ENCODE peak calls at places on chromosomes 4 and X, in nine cellular contexts. I is tibial nerve, W is fibroblast of lung, F is cardiac fibroblast, R is AG10803, P is A673, G is endodermal cell, A is HL-60, U is BJ. N is an unnamed sample.

GRCh38 chr4:125369098-125369497 is 54.3 kb downstream of the FAT4 start:
- DNase-seq in I (no peak), W (peak; percentile 51), F (no peak), R (no peak), P (no peak), G (no peak), A (no peak), U (no peak), N (no peak)

GRCh38 chrX:48598645-48599044 is 1.4 kb downstream of the WDR13 start:
- DNase-seq in I (no peak), W (no peak), F (no peak), R (no peak), P (no peak), G (no peak), A (no peak), U (no peak), N (no peak)

GRCh38 chr4:139978692-139979091 is 175.3 kb downstream of the MAML3 start:
- DNase-seq in I (no peak), W (no peak), F (no peak), R (no peak), P (no peak), G (no peak), A (peak; percentile 74), U (no peak), N (no peak)

GRCh38 chr4:59612235-59612634 is 1587.9 kb upstream of the ADGRL3 start:
- DNase-seq in I (no peak), W (peak; percentile 75), F (peak; percentile 94), R (peak; percentile 82), P (no peak), G (no peak), A (no peak), U (peak; percentile 62), N (peak; percentile 79)

GRCh38 chr4:158586881-158587280 is 65.2 kb downstream of the RXFP1 start:
- DNase-seq in I (no peak), W (no peak), F (no peak), R (no peak), P (no peak), G (no peak), A (no peak), U (no peak), N (no peak)

GRCh38 chr4:150743564-150744342 is 161.8 kb downstream of the MAB21L2 start:
- DNase-seq in I (no peak), W (peak; percentile 51), F (peak; percentile 33), R (no peak), P (peak; percentile 26), G (no peak), A (no peak), U (no peak), N (no peak)

GRCh38 chr4:11343536-11343935 is 85.2 kb downstream of the HS3ST1 start:
- DNase-seq in I (no peak), W (no peak), F (no peak), R (no peak), P (no peak), G (peak; percentile 53), A (no peak), U (no peak), N (no peak)

GRCh38 chr4:66564901-66565648 is 894.8 kb upstream of the EPHA5 start:
- DNase-seq in I (no peak), W (peak; percentile 97), F (peak; percentile 94), R (peak; percentile 65), P (no peak), G (no peak), A (no peak), U (peak; percentile 95), N (peak; percentile 87)

GRCh38 chr4:182231080-182231479 is 12.1 kb upstream of the TENM3 start:
- DNase-seq in I (no peak), W (peak; percentile 94), F (no peak), R (no peak), P (no peak), G (no peak), A (no peak), U (no peak), N (no peak)

GRCh38 chr4:118265312-118266144 is 87.3 kb downstream of the PRSS12 start:
- DNase-seq in I (no peak), W (peak; percentile 23), F (no peak), R (no peak), P (no peak), G (no peak), A (peak; percentile 24), U (no peak), N (peak; percentile 10)
- H3K4me3 ChIP-seq in I (peak overlapping the region; percentile 48), W (peak overlapping the region; percentile 55), F (peak overlapping the region; percentile 49), R (peak overlapping the region; percentile 50), P (no peak overlapping the region), G (no peak overlapping the region), A (peak overlapping the region; percentile 46), U (peak overlapping the region; percentile 37), N (peak overlapping the region; percentile 41)

DNA sequence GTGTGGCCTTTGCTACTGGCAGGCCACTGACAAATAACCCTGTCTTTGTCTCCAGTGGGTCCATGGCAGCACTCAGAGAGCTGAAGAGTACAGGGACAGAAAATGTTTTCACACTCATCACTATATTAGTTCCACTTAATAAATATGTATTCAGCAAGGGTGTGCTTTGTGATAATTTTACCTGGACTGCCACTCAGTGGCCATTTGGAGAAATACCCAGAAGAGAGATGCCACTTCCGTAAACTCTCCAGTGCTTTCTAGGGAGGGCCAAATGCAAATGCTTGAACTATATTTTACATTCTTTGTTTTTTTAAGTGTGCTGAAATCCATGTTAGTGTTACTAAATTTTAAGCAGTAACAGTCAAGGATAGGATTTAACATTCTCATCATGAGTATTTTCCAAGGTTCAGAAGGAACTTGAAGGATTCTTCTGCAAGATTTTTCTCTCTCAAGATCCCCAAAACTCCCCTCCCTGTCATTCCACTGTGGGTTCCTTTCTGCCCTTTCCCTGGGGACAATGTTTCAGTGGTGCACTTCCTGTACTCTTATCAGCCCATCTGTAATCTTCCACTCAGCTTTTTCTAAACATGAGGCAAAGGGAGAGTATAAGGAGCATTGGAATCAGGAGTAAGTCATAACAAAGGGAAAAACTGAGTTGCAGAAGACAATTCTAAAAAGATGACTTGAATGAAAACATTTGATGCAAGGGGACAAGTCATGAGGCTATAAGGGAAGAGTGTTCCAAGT is 46.0 kb downstream of the TFDP3 start:
- DNase-seq in I (no peak), W (no peak), F (peak; percentile 1), R (no peak), P (peak; percentile 87), G (peak; percentile 44), A (peak; percentile 12), U (no peak), N (peak; percentile 7)
- TF ChIP-seq CTCF in I (peak; percentile 26), W (peak; percentile 30), F (no peak), R (no peak), P (peak; percentile 61), G (peak; percentile 84), A (peak; percentile 20), U (no peak), N (peak; percentile 9)

GRCh38 chrX:39145859-39146258 is 344.6 kb downstream of the MID1IP1 start:
- DNase-seq in I (no peak), W (no peak), F (no peak), R (no peak), P (no peak), G (no peak), A (no peak), U (no peak), N (no peak)
- H3K4me3 ChIP-seq in I (no peak overlapping the region), W (no peak overlapping the region), F (no peak overlapping the region), R (no peak overlapping the region), P (no peak overlapping the region), G (no peak overlapping the region), A (no peak overlapping the region), U (no peak overlapping the region), N (no peak overlapping the region)

GRCh38 chrX:2284133-2284532 is 216.6 kb downstream of the DHRSX start:
- DNase-seq in I (no peak), W (no peak), F (no peak), R (no peak), P (no peak), G (no peak), A (no peak), U (no peak), N (no peak)

GRCh38 chrX:2286731-2287130 is 214.0 kb downstream of the DHRSX start:
- DNase-seq in I (no peak), W (no peak), F (no peak), R (no peak), P (no peak), G (no peak), A (no peak), U (no peak), N (no peak)

GRCh38 chrX:2282490-2283090 is 218.2 kb downstream of the DHRSX start:
- DNase-seq in I (no peak), W (no peak), F (no peak), R (no peak), P (no peak), G (no peak), A (no peak), U (no peak), N (no peak)

GRCh38 chrX:2283111-2283847 is 217.5 kb downstream of the DHRSX start:
- DNase-seq in I (no peak), W (peak; percentile 59), F (no peak), R (no peak), P (peak; percentile 42), G (no peak), A (no peak), U (no peak), N (no peak)

DNA sequence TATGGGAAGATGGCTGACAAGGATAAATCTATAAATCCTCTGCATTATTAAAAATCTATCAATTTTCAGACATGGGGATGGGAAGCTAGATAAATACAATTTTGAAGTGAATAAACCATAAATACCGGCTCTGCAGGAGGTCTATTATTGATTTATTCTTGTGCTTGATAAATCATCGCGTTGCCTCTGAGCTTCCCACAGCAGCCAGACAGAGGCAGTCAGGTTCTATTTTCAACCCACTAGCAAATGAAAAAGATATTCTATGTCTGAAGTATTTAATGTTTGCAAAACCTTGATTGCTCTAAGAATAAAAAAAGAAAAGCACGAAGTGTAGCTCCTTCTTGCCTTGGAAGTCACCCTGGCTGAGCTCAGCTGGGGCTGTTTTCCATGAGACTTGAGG is 216.2 kb downstream of the DHRSX start:
- DNase-seq in I (no peak), W (no peak), F (no peak), R (no peak), P (no peak), G (no peak), A (no peak), U (no peak), N (no peak)
- TF ChIP-seq CTCF in I (no peak), W (no peak), F (no peak), R (no peak), P (no peak), G (no peak), A (no peak), U (no peak), N (no peak)

GRCh38 chrX:17377047-17377692 is 2.2 kb downstream of the NHS start:
- DNase-seq in I (peak; percentile 16), W (peak; percentile 68), F (peak; percentile 45), R (peak; percentile 50), P (no peak), G (peak; percentile 68), A (no peak), U (no peak), N (peak; percentile 19)
- H3K4me3 ChIP-seq in I (peak overlapping the region; percentile 41), W (peak overlapping the region; percentile 75), F (peak overlapping the region; percentile 59), R (peak overlapping the region; percentile 74), P (no peak overlapping the region), G (peak overlapping the region; percentile 82), A (no peak overlapping the region), U (peak overlapping the region; percentile 74), N (peak overlapping the region; percentile 49)

GRCh38 chr4:24686866-24687672 is 102.7 kb upstream of the DHX15 start:
- DNase-seq in I (peak; percentile 36), W (no peak), F (peak; percentile 17), R (peak; percentile 8), P (peak; percentile 11), G (peak; percentile 87), A (no peak), U (no peak), N (peak; percentile 11)
- TF ChIP-seq CTCF in I (peak; percentile 32), W (peak; percentile 45), F (peak; percentile 42), R (peak; percentile 32), P (peak; percentile 75), G (peak; percentile 98), A (no peak), U (peak; percentile 43), N (peak; percentile 45)